ENCODE peak calls at places on chromosome 10, in seven cellular contexts. R, C, H, I, O, U and D are unnamed samples.

GRCh38 chr10:79028056-79028430 is 40.7 kb upstream of the ZMIZ1 start:
- DNase-seq in H (no peak), U (no peak), I (no peak), O (no peak), R (no peak), C (no peak), D (no peak)

GRCh38 chr10:107415446-107415845 is 250.9 kb upstream of the SORCS1 start:
- DNase-seq in O (no peak), H (no peak), I (no peak), R (no peak), C (no peak), U (no peak), D (no peak)

GRCh38 chr10:59126992-59127391 is 49.5 kb upstream of the PHYHIPL start:
- DNase-seq in H (no peak), I (no peak), U (no peak), R (no peak), C (no peak), O (no peak), D (no peak)

GRCh38 chr10:6382081-6382480 is 179.3 kb downstream of the PFKFB3 start:
- DNase-seq in C (no peak), R (peak; percentile 67), I (no peak), H (no peak), U (peak; percentile 79), O (peak; percentile 62), D (no peak)

GRCh38 chr10:47412177-47412730 is 28.2 kb upstream of the ZNF488 start:
- DNase-seq in C (no peak), I (no peak), O (no peak), R (no peak), H (no peak), U (no peak), D (no peak)

GRCh38 chr10:29734980-29735627 is 100.3 kb upstream of the SVIL start:
- DNase-seq in U (no peak), O (no peak), C (peak; percentile 64), I (peak; percentile 81), H (peak; percentile 64), R (peak; percentile 37), D (no peak)

GRCh38 chr10:4650109-4650508 is 175.9 kb upstream of the AKR1E2 start:
- DNase-seq in U (peak; percentile 56), R (peak; percentile 18), O (peak; percentile 61), H (no peak), I (no peak), C (no peak), D (no peak)

GRCh38 chr10:112520864-112521263 is 73.8 kb downstream of the VTI1A start:
- DNase-seq in H (no peak), U (no peak), R (no peak), O (no peak), I (no peak), C (no peak), D (no peak)

GRCh38 chr10:84267503-84268126 is 22.8 kb downstream of the RGR start:
- DNase-seq in H (no peak), C (no peak), R (peak; percentile 56), O (no peak), I (no peak), U (peak; percentile 48), D (peak; percentile 50)

GRCh38 chr10:70426835-70427234 is 14.6 kb downstream of the NODAL start:
- DNase-seq in R (no peak), U (no peak), C (no peak), I (no peak), H (no peak), O (no peak), D (no peak)
- H3K4me3 ChIP-seq in R (no peak overlapping the region), U (no peak overlapping the region), C (no peak overlapping the region), I (no peak overlapping the region), H (no peak overlapping the region), O (no peak overlapping the region), D (no peak overlapping the region)

GRCh38 chr10:70435241-70436085 is 6.0 kb downstream of the NODAL start:
- DNase-seq in C (no peak), O (no peak), U (no peak), R (no peak), H (no peak), I (no peak), D (no peak)

GRCh38 chr10:70433581-70434280 is 7.8 kb downstream of the NODAL start:
- DNase-seq in H (no peak), C (no peak), R (no peak), U (peak; percentile 73), I (no peak), O (no peak), D (no peak)

GRCh38 chr10:70432561-70433263 is 8.8 kb downstream of the NODAL start:
- DNase-seq in U (no peak), C (no peak), O (no peak), R (no peak), H (no peak), I (no peak), D (no peak)

GRCh38 chr10:70432101-70432500 is 9.4 kb downstream of the NODAL start:
- DNase-seq in U (no peak), O (no peak), H (no peak), C (no peak), I (peak; percentile 54), R (peak; percentile 64), D (peak; percentile 64)

DNA sequence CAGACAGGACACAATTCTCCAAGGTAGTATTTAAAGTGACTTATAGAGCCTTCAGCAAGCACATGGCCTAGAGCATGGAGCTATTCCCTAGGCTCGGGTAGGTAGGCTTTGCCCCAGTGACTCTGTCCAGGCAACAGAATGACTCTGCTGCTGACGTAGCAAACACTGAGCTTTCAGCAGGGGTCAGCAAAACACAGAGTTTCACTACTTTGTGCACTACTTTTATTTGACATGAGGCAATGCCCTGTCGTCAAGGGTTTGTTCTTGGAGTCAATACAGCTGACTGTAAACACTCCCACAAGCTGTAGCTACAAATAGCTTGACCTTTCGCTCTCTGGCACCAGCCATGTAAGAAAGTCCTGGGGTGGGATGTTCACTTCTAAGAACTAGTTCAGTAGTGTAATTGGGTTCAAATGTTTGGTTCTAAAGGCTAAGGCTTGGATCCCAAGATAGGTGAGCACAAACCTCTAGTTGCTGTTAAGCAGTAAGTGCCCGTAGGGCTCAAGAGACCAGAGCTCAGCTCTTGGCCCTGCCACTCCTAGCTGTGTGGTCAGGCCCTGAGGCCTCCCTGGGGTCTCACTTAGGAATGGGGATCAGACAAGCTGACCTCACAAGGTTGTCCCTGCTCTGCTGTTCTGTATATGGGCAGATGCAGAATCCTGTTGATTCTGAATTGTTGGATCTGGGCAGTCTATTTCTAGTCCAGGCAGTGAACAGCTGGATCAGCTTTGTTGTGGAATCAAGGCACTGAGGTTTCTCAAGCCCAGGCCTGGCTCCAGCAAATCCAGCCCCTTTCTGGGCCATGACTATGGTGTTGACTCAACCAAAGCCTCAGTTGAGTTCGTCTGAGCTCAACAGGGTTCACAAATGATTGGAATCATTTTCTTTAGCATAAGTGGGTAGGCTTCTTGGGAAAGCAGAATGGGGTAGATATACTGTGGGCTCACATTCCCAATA is 10.7 kb downstream of the NODAL start:
- DNase-seq in U (peak; percentile 58), O (no peak), C (peak; percentile 31), H (no peak), R (peak; percentile 85), I (peak; percentile 44), D (no peak)
- TF ChIP-seq CTCF in U (no peak), O (peak; percentile 2), C (peak; percentile 16), H (no peak), R (no peak), I (peak; percentile 45), D (peak; percentile 30)

GRCh38 chr10:97773096-97773495 is 1.3 kb upstream of the SFRP5 start:
- DNase-seq in H (no peak), I (no peak), C (no peak), R (no peak), U (no peak), O (no peak), D (no peak)

GRCh38 chr10:97770265-97770664 is 1.5 kb downstream of the SFRP5 start:
- DNase-seq in H (no peak), I (no peak), O (no peak), U (no peak), C (no peak), R (no peak), D (no peak)

GRCh38 chr10:97774811-97775294 is 3.1 kb upstream of the SFRP5 start:
- DNase-seq in O (no peak), C (no peak), I (no peak), U (no peak), R (no peak), H (no peak), D (no peak)

GRCh38 chr10:97771055-97771811 is 566 bp downstream of the SFRP5 start:
- DNase-seq in I (no peak), C (no peak), O (no peak), H (no peak), R (peak; percentile 18), U (peak; percentile 11), D (no peak)

DNA sequence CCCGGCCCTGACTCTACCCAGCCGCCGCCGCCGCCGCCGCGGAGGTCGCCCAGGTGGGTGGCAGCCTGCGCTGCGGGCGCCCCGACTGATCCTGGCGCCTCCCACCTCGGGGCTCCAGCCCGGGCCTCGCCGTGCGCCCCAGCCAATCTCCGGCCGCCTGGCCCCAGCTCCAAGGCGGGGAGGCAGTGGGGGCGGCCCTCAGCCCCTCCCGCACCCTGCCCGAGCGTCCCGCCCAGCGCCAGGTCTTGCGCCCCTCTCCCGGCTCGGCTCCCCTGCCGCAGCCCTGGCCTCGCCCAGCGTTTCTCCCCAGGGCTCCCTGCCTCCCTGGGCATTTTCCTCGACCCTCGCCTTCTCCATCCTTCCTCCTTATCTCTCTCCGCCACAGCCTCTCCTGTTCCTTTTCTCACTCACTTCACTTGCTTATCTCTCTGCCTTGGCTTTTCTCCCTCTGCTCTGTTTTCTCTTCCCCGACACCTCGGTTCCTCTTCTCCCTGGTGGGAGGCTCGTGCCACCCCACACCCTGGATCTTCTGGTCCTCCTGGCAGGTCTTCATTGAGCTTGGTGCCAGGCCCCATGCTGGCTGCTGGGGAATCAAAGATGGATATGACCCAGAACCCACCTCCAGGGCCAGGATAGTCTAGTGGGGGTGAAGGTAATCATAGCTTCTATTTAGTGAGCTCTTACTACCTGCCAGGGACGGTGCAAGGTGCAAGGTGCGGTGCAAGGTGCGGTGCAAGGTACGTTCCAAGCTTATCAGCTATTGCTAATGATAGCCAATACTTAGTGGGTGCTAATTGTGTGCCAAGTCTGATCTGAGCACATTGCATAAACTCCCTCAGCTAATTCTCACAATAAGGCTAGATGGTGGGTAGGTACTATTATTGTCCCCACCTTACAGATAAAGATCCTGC is at the start of gene SFRP5:
- DNase-seq in I (no peak), R (no peak), U (no peak), O (no peak), H (no peak), C (no peak), D (no peak)
- H3K4me3 ChIP-seq in I (peak within 1 kb of the TSS; percentile 51), R (no peak within 1 kb of the TSS), U (no peak within 1 kb of the TSS), O (no peak within 1 kb of the TSS), H (peak within 1 kb of the TSS; percentile 34), C (no peak within 1 kb of the TSS), D (peak within 1 kb of the TSS; percentile 38)

GRCh38 chr10:7409732-7410168 is 1.1 kb downstream of the SFMBT2 start:
- DNase-seq in U (no peak), I (no peak), C (peak; percentile 23), R (no peak), O (no peak), H (no peak), D (no peak)

GRCh38 chr10:7412482-7413251 is 1.8 kb upstream of the SFMBT2 start:
- DNase-seq in H (peak; percentile 73), C (peak; percentile 56), U (no peak), I (peak; percentile 45), R (no peak), O (no peak), D (peak; percentile 70)

GRCh38 chr10:7410306-7410799 is 481 bp downstream of the SFMBT2 start:
- DNase-seq in O (no peak), R (peak; percentile 17), U (no peak), I (peak; percentile 25), H (no peak), C (peak; percentile 40), D (peak; percentile 52)

GRCh38 chr10:7411671-7412481 is 1.0 kb upstream of the SFMBT2 start:
- DNase-seq in O (no peak), U (no peak), H (no peak), R (no peak), C (peak; percentile 34), I (no peak), D (no peak)

GRCh38 chr10:7410800-7411670 is at the start of gene SFMBT2:
- DNase-seq in U (peak; percentile 43), H (peak; percentile 61), R (peak; percentile 72), O (peak; percentile 10), I (peak; percentile 68), C (peak; percentile 74), D (peak; percentile 75)
- TF ChIP-seq CTCF in U (no peak), H (no peak), R (peak; percentile 4), O (no peak), I (peak; percentile 31), C (no peak), D (peak; percentile 48)